ENCODE peak calls at places on chromosomes 7 and 10, in five cellular contexts. P is fibroblast of gingiva, C is left ventricle myocardium superior, H is NCI-H524, F is NCI-H146. R is an unnamed sample.

GRCh38 chr7:105097619-105098018 is 83.6 kb downstream of the KMT2E start:
- DNase-seq in P (peak), C (no peak), H (no peak), F (no peak), R (no peak)

GRCh38 chr7:39749177-39749576 is 125.8 kb downstream of the RALA start:
- DNase-seq in P (peak), C (no peak), H (no peak), F (no peak), R (no peak)

GRCh38 chr10:49569031-49569765 is 30.3 kb upstream of the ERCC6 start:
- DNase-seq in P (peak), C (no peak), H (no peak), F (no peak), R (no peak)

GRCh38 chr10:107966817-107967216 is 802.3 kb upstream of the SORCS1 start:
- DNase-seq in P (no peak), C (no peak), H (no peak), F (no peak), R (no peak)

GRCh38 chr10:7941576-7941975 is 112.9 kb upstream of the GATA3 start:
- DNase-seq in P (no peak), C (no peak), H (no peak), F (no peak), R (no peak)

GRCh38 chr7:17236603-17237002 is 61.8 kb upstream of the AHR start:
- DNase-seq in P (no peak), C (no peak), H (no peak), F (no peak), R (no peak)

GRCh38 chr7:69597278-69598076 is 798 bp upstream of the AUTS2 start:
- DNase-seq in P (no peak), C (peak), H (peak), F (peak), R (no peak)

GRCh38 chr7:42747073-42747472 is 164.8 kb downstream of the C7orf25 start:
- DNase-seq in P (no peak), C (no peak), H (no peak), F (no peak), R (no peak)

GRCh38 chr7:22856437-22856836 is 33.8 kb upstream of the TOMM7 start:
- DNase-seq in P (no peak), C (no peak), H (no peak), F (no peak), R (no peak)

GRCh38 chr7:158740013-158740656 is 35.5 kb upstream of the NCAPG2 start:
- DNase-seq in P (peak), C (no peak), H (no peak), F (no peak), R (peak)

GRCh38 chr10:11863353-11864105 is 40.4 kb downstream of the PROSER2 start:
- DNase-seq in P (no peak), C (no peak), H (no peak), F (peak), R (no peak)

GRCh38 chr10:33126118-33126517 is 168.1 kb upstream of the ITGB1 start:
- DNase-seq in P (no peak), C (no peak), H (no peak), F (no peak), R (no peak)

GRCh38 chr7:156656598-156656997 is 16.0 kb downstream of the RNF32 start:
- DNase-seq in P (no peak), C (no peak), H (no peak), F (no peak), R (no peak)

GRCh38 chr7:98281757-98282652 is 519 bp downstream of the BRI3 start:
- DNase-seq in P (no peak), C (no peak), H (no peak), F (no peak), R (no peak)

GRCh38 chr7:45978010-45978681 is 57.1 kb upstream of the IGFBP3 start:
- DNase-seq in P (peak), C (no peak), H (no peak), F (no peak), R (peak)

GRCh38 chr7:10022957-10023356 is 950.7 kb upstream of the PHF14 start:
- DNase-seq in P (no peak), C (no peak), H (peak), F (peak), R (no peak)

GRCh38 chr10:43055991-43056567 is 20.8 kb upstream of the RET start:
- DNase-seq in P (no peak), C (peak), H (no peak), F (no peak), R (no peak)